ENCODE peak calls at places on chromosomes 1 and 21, in seven cellular contexts. One of them, this sample, is unnamed.
A peak's percentile ranks its signal among the peaks of the same experiment; 100 is the strongest.

GRCh38 chr1:117201808-117202207 is 8.9 kb downstream of the VTCN1 start:
- DNase-seq in CD8-positive, alpha-beta T cell: no peak
- DNase-seq in left lung: no peak
- DNase-seq in BJ: no peak
- DNase-seq in GM12865: no peak
- DNase-seq in ovary: no peak
- DNase-seq in foreskin fibroblast: no peak
- DNase-seq in this sample: no peak

GRCh38 chr1:16138772-16139221 is 17.1 kb downstream of the EPHA2 start:
- DNase-seq in foreskin fibroblast: no peak
- DNase-seq in CD8-positive, alpha-beta T cell: no peak
- DNase-seq in BJ: no peak
- DNase-seq in GM12865: no peak
- DNase-seq in ovary: no peak
- DNase-seq in left lung: no peak
- DNase-seq in this sample: no peak

GRCh38 chr1:67838180-67838912 is 5.1 kb upstream of the GNG12 start:
- DNase-seq in BJ: no peak
- DNase-seq in foreskin fibroblast: no peak
- DNase-seq in left lung: no peak
- DNase-seq in ovary: no peak
- DNase-seq in CD8-positive, alpha-beta T cell: no peak
- DNase-seq in GM12865: no peak
- DNase-seq in this sample: peak; percentile 31

GRCh38 chr1:15022069-15022468 is 131.5 kb upstream of the TMEM51 start:
- DNase-seq in GM12865: no peak
- DNase-seq in CD8-positive, alpha-beta T cell: no peak
- DNase-seq in left lung: no peak
- DNase-seq in ovary: no peak
- DNase-seq in foreskin fibroblast: no peak
- DNase-seq in BJ: no peak
- DNase-seq in this sample: no peak

GRCh38 chr1:84505167-84506001 is 802 bp upstream of the SPATA1 start:
- DNase-seq in CD8-positive, alpha-beta T cell: no peak
- DNase-seq in foreskin fibroblast: no peak
- DNase-seq in left lung: peak; percentile 67
- DNase-seq in ovary: no peak
- DNase-seq in GM12865: peak; percentile 23
- DNase-seq in BJ: no peak
- DNase-seq in this sample: peak; percentile 66

GRCh38 chr1:160204526-160205241 is 500 bp upstream of the PEA15 start:
- DNase-seq in BJ: no peak
- DNase-seq in GM12865: peak; percentile 84
- DNase-seq in ovary: no peak
- DNase-seq in foreskin fibroblast: no peak
- DNase-seq in CD8-positive, alpha-beta T cell: no peak
- DNase-seq in left lung: no peak
- DNase-seq in this sample: no peak

GRCh38 chr1:2547210-2548067 is 8.7 kb upstream of the TNFRSF14 start:
- DNase-seq in CD8-positive, alpha-beta T cell: no peak
- DNase-seq in ovary: no peak
- DNase-seq in BJ: no peak
- DNase-seq in foreskin fibroblast: no peak
- DNase-seq in left lung: no peak
- DNase-seq in GM12865: peak; percentile 83
- DNase-seq in this sample: no peak

GRCh38 chr21:44083631-44084291 is 23.4 kb upstream of the PWP2 start:
- DNase-seq in GM12865: no peak
- DNase-seq in CD8-positive, alpha-beta T cell: peak; percentile 50
- DNase-seq in left lung: no peak
- DNase-seq in foreskin fibroblast: no peak
- DNase-seq in BJ: no peak
- DNase-seq in ovary: no peak
- DNase-seq in this sample: no peak

GRCh38 chr21:38774152-38774551 is 31.6 kb upstream of the ETS2 start:
- DNase-seq in foreskin fibroblast: no peak
- DNase-seq in left lung: no peak
- DNase-seq in ovary: no peak
- DNase-seq in BJ: no peak
- DNase-seq in CD8-positive, alpha-beta T cell: no peak
- DNase-seq in GM12865: no peak
- DNase-seq in this sample: no peak

GRCh38 chr1:67761054-67761453 is 72.2 kb downstream of the GNG12 start:
- DNase-seq in BJ: no peak
- DNase-seq in ovary: no peak
- DNase-seq in foreskin fibroblast: no peak
- DNase-seq in CD8-positive, alpha-beta T cell: no peak
- DNase-seq in GM12865: no peak
- DNase-seq in left lung: no peak
- DNase-seq in this sample: no peak

GRCh38 chr1:47722909-47723580 is 274.1 kb downstream of the TRABD2B start:
- DNase-seq in CD8-positive, alpha-beta T cell: no peak
- DNase-seq in GM12865: no peak
- DNase-seq in BJ: no peak
- DNase-seq in ovary: no peak
- DNase-seq in left lung: no peak
- DNase-seq in foreskin fibroblast: no peak
- DNase-seq in this sample: no peak

GRCh38 chr1:44636711-44637589 is 37.3 kb downstream of the TMEM53 start:
- DNase-seq in BJ: no peak
- DNase-seq in GM12865: no peak
- DNase-seq in foreskin fibroblast: no peak
- DNase-seq in ovary: no peak
- DNase-seq in CD8-positive, alpha-beta T cell: no peak
- DNase-seq in left lung: no peak
- DNase-seq in this sample: peak; percentile 17

GRCh38 chr1:14599173-14599754 is 779 bp downstream of the KAZN start:
- DNase-seq in BJ: no peak
- DNase-seq in ovary: no peak
- DNase-seq in GM12865: peak; percentile 56
- DNase-seq in left lung: no peak
- DNase-seq in CD8-positive, alpha-beta T cell: no peak
- DNase-seq in foreskin fibroblast: no peak
- DNase-seq in this sample: no peak

GRCh38 chr1:41389009-41389408 is 27.8 kb downstream of the FOXO6 start:
- DNase-seq in CD8-positive, alpha-beta T cell: no peak
- DNase-seq in left lung: no peak
- DNase-seq in ovary: no peak
- DNase-seq in foreskin fibroblast: no peak
- DNase-seq in BJ: no peak
- DNase-seq in GM12865: no peak
- DNase-seq in this sample: no peak

GRCh38 chr1:44941424-44942324 is 44.7 kb downstream of the EIF2B3 start:
- DNase-seq in GM12865: no peak
- DNase-seq in ovary: no peak
- DNase-seq in BJ: no peak
- DNase-seq in left lung: no peak
- DNase-seq in CD8-positive, alpha-beta T cell: no peak
- DNase-seq in foreskin fibroblast: no peak
- DNase-seq in this sample: no peak

GRCh38 chr1:200161801-200162200 is 134.3 kb downstream of the NR5A2 start:
- DNase-seq in foreskin fibroblast: no peak
- DNase-seq in CD8-positive, alpha-beta T cell: no peak
- DNase-seq in BJ: no peak
- DNase-seq in left lung: no peak
- DNase-seq in GM12865: no peak
- DNase-seq in ovary: no peak
- DNase-seq in this sample: no peak

GRCh38 chr1:2817784-2818564 is 16.5 kb upstream of the TTC34 start:
- DNase-seq in BJ: no peak
- DNase-seq in left lung: no peak
- DNase-seq in GM12865: no peak
- DNase-seq in ovary: no peak
- DNase-seq in foreskin fibroblast: no peak
- DNase-seq in CD8-positive, alpha-beta T cell: no peak
- DNase-seq in this sample: no peak

GRCh38 chr1:43975249-43975961 is 645 bp downstream of the ATP6V0B start:
- DNase-seq in ovary: no peak
- DNase-seq in BJ: no peak
- DNase-seq in GM12865: peak; percentile 39
- DNase-seq in left lung: peak; percentile 90
- DNase-seq in CD8-positive, alpha-beta T cell: no peak
- DNase-seq in foreskin fibroblast: no peak
- DNase-seq in this sample: no peak

GRCh38 chr1:183251959-183252450 is 65.9 kb downstream of the LAMC2 start:
- DNase-seq in left lung: no peak
- DNase-seq in BJ: no peak
- DNase-seq in ovary: no peak
- DNase-seq in GM12865: no peak
- DNase-seq in CD8-positive, alpha-beta T cell: no peak
- DNase-seq in foreskin fibroblast: no peak
- DNase-seq in this sample: no peak

GRCh38 chr1:23980725-23981063 is 567 bp upstream of the SRSF10 start:
- DNase-seq in foreskin fibroblast: no peak
- DNase-seq in CD8-positive, alpha-beta T cell: peak; percentile 16
- DNase-seq in ovary: peak; percentile 39
- DNase-seq in BJ: no peak
- DNase-seq in left lung: no peak
- DNase-seq in GM12865: peak; percentile 85
- DNase-seq in this sample: peak; percentile 68

GRCh38 chr1:230976825-230977747 is 1.6 kb downstream of the TTC13 start:
- DNase-seq in ovary: no peak
- DNase-seq in GM12865: peak; percentile 59
- DNase-seq in BJ: no peak
- DNase-seq in left lung: no peak
- DNase-seq in foreskin fibroblast: no peak
- DNase-seq in CD8-positive, alpha-beta T cell: peak; percentile 7
- DNase-seq in this sample: no peak

GRCh38 chr1:91501527-91501859 is 842 bp downstream of the CDC7 start:
- DNase-seq in foreskin fibroblast: peak; percentile 25
- DNase-seq in GM12865: peak; percentile 62
- DNase-seq in CD8-positive, alpha-beta T cell: no peak
- DNase-seq in BJ: no peak
- DNase-seq in left lung: no peak
- DNase-seq in ovary: no peak
- DNase-seq in this sample: peak; percentile 64
- TF ChIP-seq CTCF in foreskin fibroblast: no peak
- TF ChIP-seq CTCF in GM12865: no peak
- TF ChIP-seq CTCF in CD8-positive, alpha-beta T cell: no peak
- TF ChIP-seq CTCF in BJ: no peak
- TF ChIP-seq CTCF in left lung: no peak
- TF ChIP-seq CTCF in ovary: no peak
- TF ChIP-seq CTCF in this sample: no peak

DNA sequence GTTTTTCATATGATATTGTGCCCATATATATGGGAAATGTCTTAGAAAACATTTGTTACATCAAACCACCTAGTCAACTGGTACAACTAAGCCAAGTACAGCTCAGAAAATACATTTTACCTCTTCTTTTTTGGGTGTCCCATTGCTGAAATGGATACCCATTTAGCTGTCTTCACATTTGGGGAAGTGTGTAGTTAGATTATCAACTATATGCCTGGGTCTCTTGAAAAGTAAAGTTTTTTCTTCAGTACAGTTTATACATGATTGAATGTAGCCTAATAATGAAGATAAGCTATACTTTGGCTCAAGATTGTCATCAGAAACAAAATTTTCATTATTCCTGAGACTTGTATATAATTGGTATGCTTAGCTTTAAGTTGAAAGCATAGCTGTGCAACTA is 2.0 kb downstream of the AGO3 start:
- DNase-seq in foreskin fibroblast: no peak
- DNase-seq in BJ: no peak
- DNase-seq in GM12865: no peak
- DNase-seq in left lung: no peak
- DNase-seq in ovary: no peak
- DNase-seq in CD8-positive, alpha-beta T cell: no peak
- DNase-seq in this sample: no peak
- H3K4me3 ChIP-seq in foreskin fibroblast: no peak overlapping the region
- H3K4me3 ChIP-seq in BJ: no peak overlapping the region
- H3K4me3 ChIP-seq in GM12865: no peak overlapping the region
- H3K4me3 ChIP-seq in left lung: no peak overlapping the region
- H3K4me3 ChIP-seq in ovary: no peak overlapping the region
- H3K4me3 ChIP-seq in CD8-positive, alpha-beta T cell: no peak overlapping the region
- H3K4me3 ChIP-seq in this sample: no peak overlapping the region

DNA sequence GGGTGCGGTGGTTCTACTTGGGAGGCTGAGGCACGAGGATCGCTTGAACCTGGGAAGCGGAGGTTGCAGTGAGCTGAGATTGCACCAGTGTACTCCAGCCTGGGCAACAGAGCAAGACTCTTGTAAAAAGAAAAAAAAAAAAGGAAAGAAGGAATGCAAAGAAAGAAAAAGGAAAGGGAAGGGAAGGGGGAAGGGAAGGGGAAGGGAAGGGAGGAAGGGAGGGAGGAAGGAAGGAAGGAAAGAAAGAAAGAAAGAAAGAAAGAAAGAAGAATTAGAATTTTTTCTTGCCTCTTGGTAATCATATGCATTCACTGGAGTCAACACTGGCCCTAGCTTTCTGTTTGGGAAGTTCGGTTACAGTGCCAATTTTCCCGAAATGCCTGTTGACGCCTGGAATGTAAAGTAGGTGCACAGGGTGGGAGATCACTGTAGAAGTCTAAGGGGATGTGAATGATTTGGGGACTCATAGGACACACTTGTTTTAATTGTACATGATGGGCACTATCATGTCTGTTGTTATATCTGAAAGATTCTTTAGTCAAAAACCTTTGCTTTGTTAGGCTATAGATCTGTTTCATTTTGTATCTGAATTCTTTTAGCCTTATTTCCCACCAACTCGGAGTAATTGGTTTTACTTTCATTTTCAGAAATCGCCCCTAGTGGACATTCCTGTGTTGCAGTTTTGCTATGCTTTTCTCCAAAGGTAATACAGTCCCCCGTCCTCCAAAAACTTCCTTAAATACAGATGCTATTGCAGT is 59.8 kb upstream of the MORC3 start:
- DNase-seq in foreskin fibroblast: peak; percentile 52
- DNase-seq in left lung: no peak
- DNase-seq in ovary: peak; percentile 41
- DNase-seq in GM12865: peak; percentile 71
- DNase-seq in CD8-positive, alpha-beta T cell: peak; percentile 19
- DNase-seq in BJ: peak; percentile 22
- DNase-seq in this sample: peak; percentile 84
- TF ChIP-seq CTCF in foreskin fibroblast: peak; percentile 64
- TF ChIP-seq CTCF in left lung: peak; percentile 81
- TF ChIP-seq CTCF in ovary: peak; percentile 54
- TF ChIP-seq CTCF in GM12865: peak; percentile 75
- TF ChIP-seq CTCF in CD8-positive, alpha-beta T cell: peak; percentile 83
- TF ChIP-seq CTCF in BJ: peak; percentile 72
- TF ChIP-seq CTCF in this sample: peak; percentile 76

DNA sequence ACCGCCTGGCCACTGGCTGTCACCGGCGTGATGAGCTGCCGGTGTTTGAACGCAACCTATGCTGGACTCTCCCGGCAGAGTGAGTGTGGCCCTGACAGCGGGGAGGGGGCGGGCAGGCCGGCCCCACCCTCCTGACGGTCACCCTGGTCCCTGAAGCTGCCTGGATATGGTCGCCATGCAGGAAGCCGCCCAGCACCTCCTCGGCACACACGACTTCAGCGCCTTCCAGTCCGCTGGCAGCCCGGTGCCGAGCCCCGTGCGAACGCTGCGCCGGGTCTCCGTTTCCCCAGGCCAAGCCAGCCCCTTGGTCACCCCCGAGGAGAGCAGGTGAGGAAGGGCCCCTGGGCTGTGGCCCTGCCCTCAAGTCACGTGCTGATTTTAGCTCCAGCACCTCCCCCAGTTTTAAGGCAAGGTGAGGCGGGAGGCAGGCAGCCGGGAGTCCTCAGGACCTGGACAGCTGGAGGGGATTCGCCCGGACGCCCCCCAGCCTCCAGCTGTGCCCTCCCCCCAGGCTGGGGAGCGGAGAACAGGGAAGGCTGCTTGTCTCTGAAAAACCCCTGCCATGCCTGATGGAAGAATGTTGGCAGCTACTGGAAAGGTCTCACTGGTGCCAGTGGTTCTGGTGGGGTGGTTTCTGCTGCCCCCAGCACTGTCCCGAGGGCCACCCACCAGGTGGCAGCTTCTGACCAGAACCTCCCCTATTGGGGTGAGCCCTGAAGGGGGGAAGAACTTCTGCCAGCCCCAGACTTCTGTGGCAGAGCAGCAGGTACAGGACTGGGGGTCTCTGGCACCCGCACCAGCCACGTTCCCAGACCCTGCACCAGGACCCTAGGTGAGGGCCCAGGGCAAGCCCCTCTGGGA is 1.4 kb downstream of the PUSL1 start:
- DNase-seq in CD8-positive, alpha-beta T cell: no peak
- DNase-seq in ovary: no peak
- DNase-seq in left lung: no peak
- DNase-seq in GM12865: no peak
- DNase-seq in foreskin fibroblast: no peak
- DNase-seq in BJ: no peak
- DNase-seq in this sample: no peak
- H3K4me3 ChIP-seq in CD8-positive, alpha-beta T cell: no peak overlapping the region
- H3K4me3 ChIP-seq in ovary: peak overlapping the region; percentile 68
- H3K4me3 ChIP-seq in left lung: peak overlapping the region; percentile 94
- H3K4me3 ChIP-seq in GM12865: peak overlapping the region; percentile 89
- H3K4me3 ChIP-seq in foreskin fibroblast: peak overlapping the region; percentile 80
- H3K4me3 ChIP-seq in BJ: peak overlapping the region; percentile 88
- H3K4me3 ChIP-seq in this sample: peak overlapping the region; percentile 53